ENCODE peak calls at places on chromosomes 5 and 9, in eight cellular contexts. V is transverse colon; C is esophagus muscularis mucosa; X is CD8-positive, alpha-beta T cell; H is tibial artery; A is fibroblast of lung; M is heart left ventricle; D is upper lobe of right lung. B is an unnamed sample.

GRCh38 chr9:114718801-114719221 is 36.8 kb upstream of the TEX48 start:
- DNase-seq in V (peak; percentile 35), C (no peak), X (peak; percentile 79), H (no peak), A (no peak), M (no peak), D (no peak), B (no peak)

GRCh38 chr9:110399983-110400382 is 62.3 kb upstream of the TXNDC8 start:
- DNase-seq in V (no peak), C (no peak), X (no peak), H (no peak), A (no peak), M (no peak), D (no peak), B (no peak)

GRCh38 chr5:64727150-64727549 is 36.8 kb downstream of the SHISAL2B start:
- DNase-seq in V (no peak), C (no peak), X (no peak), H (no peak), A (no peak), M (no peak), D (no peak), B (no peak)

GRCh38 chr5:31824886-31825774 is 186.2 kb downstream of the PDZD2 start:
- DNase-seq in V (peak; percentile 21), C (no peak), X (peak; percentile 42), H (peak; percentile 46), A (peak; percentile 79), M (no peak), D (no peak), B (no peak)

GRCh38 chr5:174229640-174230350 is 184.3 kb downstream of the NSG2 start:
- DNase-seq in V (no peak), C (no peak), X (no peak), H (no peak), A (peak; percentile 10), M (no peak), D (no peak), B (no peak)

GRCh38 chr5:157189223-157189622 is 8.6 kb downstream of the ITK start:
- DNase-seq in V (no peak), C (peak; percentile 74), X (no peak), H (no peak), A (no peak), M (no peak), D (no peak), B (no peak)

GRCh38 chr5:4083591-4084337 is 488.1 kb downstream of the IRX1 start:
- DNase-seq in V (no peak), C (peak; percentile 91), X (no peak), H (no peak), A (no peak), M (no peak), D (no peak), B (no peak)

GRCh38 chr5:116370149-116370548 is 204.5 kb downstream of the SEMA6A start:
- DNase-seq in V (no peak), C (no peak), X (no peak), H (no peak), A (no peak), M (no peak), D (no peak), B (no peak)

GRCh38 chr5:93305984-93306383 is 275.0 kb downstream of the NR2F1-AS1 start:
- DNase-seq in V (no peak), C (no peak), X (no peak), H (no peak), A (no peak), M (no peak), D (no peak), B (no peak)

GRCh38 chr5:20367178-20367577 is 379.2 kb upstream of the CDH18 start:
- DNase-seq in V (no peak), C (no peak), X (no peak), H (no peak), A (no peak), M (no peak), D (no peak), B (peak; percentile 88)

GRCh38 chr5:90563161-90563560 is 4.6 kb downstream of the ADGRV1 start:
- DNase-seq in V (no peak), C (no peak), X (no peak), H (no peak), A (no peak), M (no peak), D (no peak), B (no peak)

GRCh38 chr9:89426389-89426961 is 71.4 kb downstream of the SEMA4D start:
- DNase-seq in V (peak; percentile 62), C (no peak), X (peak; percentile 53), H (no peak), A (no peak), M (peak; percentile 15), D (no peak), B (no peak)

GRCh38 chr5:160169326-160169725 is 50.1 kb upstream of the PWWP2A start:
- DNase-seq in V (no peak), C (no peak), X (no peak), H (no peak), A (peak; percentile 78), M (no peak), D (no peak), B (no peak)

GRCh38 chr5:126806-127205 is 34.8 kb downstream of the PLEKHG4B start:
- DNase-seq in V (no peak), C (peak; percentile 29), X (no peak), H (no peak), A (no peak), M (no peak), D (no peak), B (no peak)

GRCh38 chr9:92257327-92257726 is 36.2 kb downstream of the IARS1 start:
- DNase-seq in V (peak; percentile 16), C (no peak), X (no peak), H (no peak), A (no peak), M (no peak), D (no peak), B (no peak)

GRCh38 chr5:946720-947625 is 54.3 kb downstream of the TRIP13 start:
- DNase-seq in V (no peak), C (no peak), X (no peak), H (no peak), A (no peak), M (no peak), D (peak; percentile 61), B (no peak)

GRCh38 chr5:141787376-141787775 is 90.8 kb downstream of the PCDH1 start:
- DNase-seq in V (no peak), C (no peak), X (no peak), H (no peak), A (peak; percentile 10), M (no peak), D (no peak), B (no peak)

GRCh38 chr5:66171349-66172344 is 27.5 kb downstream of the SREK1 start:
- DNase-seq in V (peak; percentile 11), C (no peak), X (peak; percentile 64), H (no peak), A (peak; percentile 69), M (no peak), D (no peak), B (no peak)

GRCh38 chr5:5042786-5043185 is 97.3 kb upstream of the ADAMTS16 start:
- DNase-seq in V (no peak), C (no peak), X (no peak), H (no peak), A (no peak), M (no peak), D (no peak), B (no peak)

GRCh38 chr5:67102708-67103107 is 93.9 kb downstream of the CD180 start:
- DNase-seq in V (no peak), C (no peak), X (no peak), H (no peak), A (no peak), M (no peak), D (no peak), B (no peak)

GRCh38 chr5:157961828-157962390 is 103.0 kb upstream of the CLINT1 start:
- DNase-seq in V (no peak), C (no peak), X (no peak), H (no peak), A (no peak), M (no peak), D (no peak), B (no peak)

GRCh38 chr9:124583134-124583533 is 75.9 kb upstream of the NR5A1 start:
- DNase-seq in V (no peak), C (no peak), X (no peak), H (no peak), A (no peak), M (no peak), D (no peak), B (no peak)
- H3K4me1 ChIP-seq in V (no peaks in the 10 kb centered on the region), C (no peaks in the 10 kb centered on the region), X (no peaks in the 10 kb centered on the region), H (no peaks in the 10 kb centered on the region), A (no peaks in the 10 kb centered on the region), M (no peaks in the 10 kb centered on the region), D (no peaks in the 10 kb centered on the region), B (no peaks in the 10 kb centered on the region)

GRCh38 chr9:21557428-21557768 is 75.3 kb upstream of the IFNE start:
- DNase-seq in V (no peak), C (no peak), X (no peak), H (no peak), A (peak; percentile 30), M (no peak), D (no peak), B (no peak)
- H3K4me3 ChIP-seq in V (no peak overlapping the region), C (no peak overlapping the region), X (no peak overlapping the region), H (no peak overlapping the region), A (peak overlapping the region; percentile 72), M (no peak overlapping the region), D (no peak overlapping the region), B (no peak overlapping the region)

GRCh38 chr9:19181556-19181955 is 48.9 kb upstream of the DENND4C start:
- DNase-seq in V (no peak), C (no peak), X (no peak), H (no peak), A (no peak), M (no peak), D (no peak), B (no peak)

GRCh38 chr9:19186240-19186639 is 44.3 kb upstream of the DENND4C start:
- DNase-seq in V (no peak), C (no peak), X (no peak), H (no peak), A (no peak), M (no peak), D (no peak), B (no peak)

GRCh38 chr9:19184144-19184917 is 46.2 kb upstream of the DENND4C start:
- DNase-seq in V (peak; percentile 80), C (peak; percentile 96), X (peak; percentile 90), H (peak; percentile 93), A (peak; percentile 94), M (peak; percentile 75), D (peak; percentile 84), B (peak; percentile 30)

GRCh38 chr9:19185191-19185590 is 45.3 kb upstream of the DENND4C start:
- DNase-seq in V (no peak), C (no peak), X (no peak), H (no peak), A (no peak), M (no peak), D (no peak), B (no peak)

GRCh38 chr9:19181002-19181401 is 49.5 kb upstream of the DENND4C start:
- DNase-seq in V (peak; percentile 61), C (no peak), X (no peak), H (no peak), A (no peak), M (no peak), D (no peak), B (peak; percentile 10)
- TF ChIP-seq CTCF in V (no peak), C (no peak), X (no peak), H (no peak), A (no peak), M (no peak), D (no peak), B (no peak)

DNA sequence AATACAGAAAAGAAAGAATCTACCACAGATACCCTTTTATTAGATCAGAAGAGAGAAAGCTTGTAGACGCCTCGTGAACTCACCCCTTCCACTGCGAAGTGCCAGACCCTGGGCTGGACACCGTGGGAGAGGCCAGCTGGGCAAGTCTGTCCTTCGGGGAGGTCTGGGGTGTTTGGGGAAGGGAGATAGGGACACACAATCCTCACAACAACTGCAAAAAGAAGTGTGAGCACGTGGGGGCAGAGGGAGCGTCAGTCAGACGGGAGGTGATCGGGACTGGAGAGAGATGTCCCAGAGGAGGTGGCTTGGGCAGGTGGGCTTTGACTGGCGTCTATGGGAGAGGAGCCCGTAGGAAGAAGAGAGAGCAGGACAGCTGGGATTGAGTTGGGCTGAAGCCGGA is 27.3 kb upstream of the GRHPR start:
- DNase-seq in V (no peak), C (no peak), X (no peak), H (no peak), A (no peak), M (no peak), D (no peak), B (peak; percentile 54)
- H3K4me1 ChIP-seq in V (no peaks in the 10 kb centered on the region), C (no peaks in the 10 kb centered on the region), X (no peaks in the 10 kb centered on the region), H (no peaks in the 10 kb centered on the region), A (no peaks in the 10 kb centered on the region), M (no peaks in the 10 kb centered on the region), D (no peaks in the 10 kb centered on the region), B (no peaks in the 10 kb centered on the region)